ENCODE peak calls at places on chromosomes 13 and 19, in five cellular contexts. C, X, E, B and Y are unnamed samples.
A peak's percentile ranks its signal among the peaks of the same experiment; 100 is the strongest.

GRCh38 chr13:27110056-27110746 is 61.4 kb downstream of the USP12 start:
- DNase-seq in B (no peak), E (no peak), X (no peak), C (no peak), Y (no peak)

GRCh38 chr19:47427241-47428176 is 8.2 kb upstream of the MEIS3 start:
- DNase-seq in C (peak; percentile 68), X (peak; percentile 90), E (peak; percentile 40), B (peak; percentile 67), Y (peak; percentile 66)

GRCh38 chr13:99361197-99361596 is 54.0 kb upstream of the GPR183 start:
- DNase-seq in B (no peak), X (no peak), E (no peak), C (no peak), Y (no peak)

GRCh38 chr19:20640023-20640422 is 21.3 kb downstream of the ZNF626 start:
- DNase-seq in X (no peak), E (no peak), C (no peak), B (no peak), Y (no peak)

GRCh38 chr19:41352609-41353465 is 885 bp downstream of the TGFB1 start:
- DNase-seq in X (peak; percentile 78), C (peak; percentile 54), B (peak; percentile 81), E (peak; percentile 17), Y (peak; percentile 87)

GRCh38 chr13:80973721-80974120 is 632.8 kb upstream of the SPRY2 start:
- DNase-seq in E (no peak), C (no peak), X (no peak), B (no peak), Y (no peak)

GRCh38 chr13:30526612-30527217 is 61.0 kb upstream of the HMGB1 start:
- DNase-seq in C (peak; percentile 41), E (peak; percentile 6), B (no peak), X (no peak), Y (no peak)

GRCh38 chr19:1156305-1156801 is 17.7 kb downstream of the SBNO2 start:
- DNase-seq in X (no peak), E (no peak), B (no peak), C (peak; percentile 48), Y (no peak)

GRCh38 chr19:46602392-46603194 is 1.5 kb downstream of the CALM3 start:
- DNase-seq in X (peak; percentile 29), C (peak; percentile 33), E (no peak), B (peak; percentile 58), Y (peak; percentile 16)

GRCh38 chr19:47713046-47714021 is at the start of gene EHD2:
- DNase-seq in X (peak; percentile 76), B (peak; percentile 46), C (peak; percentile 86), E (peak; percentile 44), Y (peak; percentile 67)

GRCh38 chr13:112901951-112902651 is 66.9 kb upstream of the MCF2L start:
- DNase-seq in E (no peak), X (no peak), B (no peak), C (no peak), Y (peak; percentile 34)

GRCh38 chr19:44848036-44848804 is 2.1 kb downstream of the NECTIN2 start:
- DNase-seq in E (peak; percentile 49), X (peak; percentile 50), C (peak; percentile 56), B (no peak), Y (no peak)

GRCh38 chr13:92829930-92830329 is 396.7 kb upstream of the GPC6 start:
- DNase-seq in E (no peak), C (no peak), B (no peak), X (no peak), Y (no peak)

GRCh38 chr19:16391301-16392055 is 66.9 kb downstream of the KLF2 start:
- DNase-seq in X (no peak), B (no peak), C (no peak), E (no peak), Y (no peak)

GRCh38 chr13:112963641-112964040 is 5.4 kb upstream of the MCF2L start:
- DNase-seq in E (no peak), X (no peak), C (no peak), B (no peak), Y (no peak)

GRCh38 chr13:87671031-87671823 is at the start of gene SLITRK5:
- DNase-seq in E (peak; percentile 21), X (peak; percentile 92), C (peak; percentile 59), B (peak; percentile 69), Y (peak; percentile 33)

GRCh38 chr13:33375421-33375820 is 89.9 kb upstream of the STARD13 start:
- DNase-seq in B (no peak), E (no peak), C (no peak), X (no peak), Y (no peak)

GRCh38 chr19:861756-862528 is 2.5 kb downstream of the CFD start:
- DNase-seq in B (peak; percentile 65), C (no peak), X (peak; percentile 92), E (no peak), Y (peak; percentile 67)

GRCh38 chr19:18495204-18495911 is 26.5 kb downstream of the ELL start:
- DNase-seq in E (no peak), C (no peak), X (no peak), B (no peak), Y (no peak)

GRCh38 chr13:99385161-99385560 is 78.0 kb upstream of the GPR183 start:
- DNase-seq in E (no peak), B (no peak), C (no peak), X (no peak), Y (no peak)